ENCODE peak calls at places on chromosomes 4 and X, in four cellular contexts. W is HCT116, K is K562, C is HepG2. S is an unnamed sample.

GRCh38 chr4:120299631-120300030 is 233.0 kb upstream of the MAD2L1 start:
- DNase-seq in W (no peak), C (no peak), K (no peak), S (no peak)

GRCh38 chr4:105057370-105058096 is 89.1 kb upstream of the TET2 start:
- DNase-seq in C (no peak), K (no peak), W (no peak), S (no peak)

GRCh38 chrX:114611018-114611619 is 27.2 kb downstream of the HTR2C start:
- DNase-seq in W (peak; percentile 34), K (peak; percentile 41), C (peak; percentile 3), S (peak; percentile 28)

GRCh38 chr4:128684031-128684430 is 125.5 kb upstream of the JADE1 start:
- DNase-seq in W (no peak), K (no peak), C (no peak), S (no peak)

GRCh38 chrX:10104958-10105658 is 51.7 kb upstream of the CLCN4 start:
- DNase-seq in C (no peak), K (no peak), W (no peak), S (no peak)

GRCh38 chr4:166144607-166145006 is 271.6 kb downstream of the TLL1 start:
- DNase-seq in W (no peak), C (no peak), K (no peak), S (no peak)

GRCh38 chr4:151226004-151226932 is 50.7 kb upstream of the PRSS48 start:
- DNase-seq in C (no peak), K (no peak), W (peak; percentile 24), S (peak; percentile 70)

GRCh38 chr4:142913461-142914030 is 67.4 kb upstream of the INPP4B start:
- DNase-seq in C (no peak), K (no peak), W (no peak), S (no peak)

GRCh38 chr4:124199755-124200154 is 512.8 kb downstream of the ANKRD50 start:
- DNase-seq in K (no peak), C (no peak), W (no peak), S (no peak)

GRCh38 chrX:111318901-111319300 is 48.6 kb upstream of the CAPN6 start:
- DNase-seq in W (no peak), K (no peak), C (no peak), S (no peak)

GRCh38 chr4:74167585-74167984 is 9.7 kb downstream of the MTHFD2L start:
- DNase-seq in W (no peak), K (no peak), C (no peak), S (no peak)

GRCh38 chr4:118280501-118281218 is 72.1 kb downstream of the PRSS12 start:
- DNase-seq in K (peak; percentile 23), C (peak; percentile 74), W (peak; percentile 67), S (peak; percentile 41)

GRCh38 chrX:144327515-144327914 is 443.6 kb downstream of the UBE2NL start:
- DNase-seq in W (no peak), K (no peak), C (no peak), S (no peak)

GRCh38 chrX:128698528-128698927 is 646.3 kb upstream of the ACTRT1 start:
- DNase-seq in C (no peak), K (no peak), W (no peak), S (no peak)

GRCh38 chrX:72133851-72134546 is 2.3 kb upstream of the RTL5 start:
- DNase-seq in C (no peak), K (no peak), W (no peak), S (no peak)

GRCh38 chr4:55754754-55755350 is 64.7 kb upstream of the EXOC1L start:
- DNase-seq in C (no peak), K (no peak), W (peak; percentile 13), S (no peak)

GRCh38 chr4:186190456-186191265 is 706 bp upstream of the CYP4V2 start:
- DNase-seq in K (peak; percentile 56), W (no peak), C (no peak), S (no peak)

GRCh38 chr4:140163029-140163810 is 9.2 kb upstream of the MAML3 start:
- DNase-seq in K (no peak), W (no peak), C (no peak), S (no peak)

GRCh38 chr4:73872331-73873108 is 3.3 kb downstream of the CXCL1 start:
- DNase-seq in C (no peak), K (no peak), W (no peak), S (no peak)

GRCh38 chr4:102061133-102061532 is 270.6 kb downstream of the BANK1 start:
- DNase-seq in W (no peak), K (no peak), C (no peak), S (no peak)

GRCh38 chrX:32087663-32088062 is 1015.8 kb upstream of the FTHL17 start:
- DNase-seq in W (no peak), C (no peak), K (no peak), S (no peak)

GRCh38 chrX:45602151-45602550 is 401.5 kb upstream of the DIPK2B start:
- DNase-seq in W (no peak), K (no peak), C (no peak), S (no peak)

GRCh38 chr4:8940792-8941491 is 69.3 kb upstream of the HMX1 start:
- DNase-seq in K (peak; percentile 19), W (no peak), C (peak; percentile 10), S (no peak)

GRCh38 chrX:72005046-72005445 is 94.4 kb downstream of the NHSL2 start:
- DNase-seq in C (no peak), K (no peak), W (no peak), S (no peak)

GRCh38 chr4:11631416-11631815 is 202.7 kb upstream of the HS3ST1 start:
- DNase-seq in K (no peak), W (no peak), C (no peak), S (no peak)

GRCh38 chr4:74335341-74336019 is 27.2 kb downstream of the EPGN start:
- DNase-seq in W (no peak), C (no peak), K (no peak), S (no peak)

GRCh38 chr4:121789960-121790829 is 10.9 kb upstream of the EXOSC9 start:
- DNase-seq in K (peak; percentile 42), C (no peak), W (no peak), S (no peak)

GRCh38 chrX:72297953-72298730 is 7.6 kb downstream of the CITED1 start:
- DNase-seq in K (no peak), C (peak; percentile 16), W (no peak), S (no peak)

GRCh38 chr4:150192986-150193385 is 114.7 kb downstream of the DCLK2 start:
- DNase-seq in K (no peak), W (no peak), C (no peak), S (no peak)

GRCh38 chr4:136928957-136929411 is 603.3 kb downstream of the PCDH18 start:
- DNase-seq in K (no peak), C (no peak), W (no peak), S (no peak)

GRCh38 chr4:145698507-145698906 is 18.6 kb downstream of the C4orf51 start:
- DNase-seq in W (no peak), C (no peak), K (no peak), S (no peak)

GRCh38 chrX:15293471-15293870 is 22.0 kb downstream of the ASB11 start:
- DNase-seq in C (no peak), K (no peak), W (no peak), S (no peak)

GRCh38 chr4:153513596-153513995 is 47.4 kb downstream of the TMEM131L start:
- DNase-seq in W (peak; percentile 62), C (no peak), K (no peak), S (no peak)

GRCh38 chrX:63661676-63662075 is 123.3 kb downstream of the ARHGEF9 start:
- DNase-seq in W (no peak), K (no peak), C (no peak), S (no peak)

GRCh38 chrX:80420147-80420546 is at the start of gene TENT5D:
- DNase-seq in W (no peak), C (no peak), K (no peak), S (no peak)

GRCh38 chrX:94551831-94552230 is 877.8 kb downstream of the FAM133A start:
- DNase-seq in K (no peak), C (no peak), W (no peak), S (no peak)

GRCh38 chr4:20520901-20521300 is 179.4 kb upstream of the PACRGL start:
- DNase-seq in W (no peak), C (no peak), K (no peak), S (no peak)

GRCh38 chr4:126124817-126125216 is 810.1 kb downstream of the FAT4 start:
- DNase-seq in W (no peak), K (no peak), C (no peak), S (no peak)

GRCh38 chrX:50680990-50681389 is 133.0 kb downstream of the SHROOM4 start:
- DNase-seq in K (no peak), C (no peak), W (no peak), S (no peak)
- H3K27ac ChIP-seq in K (no peak overlapping the region), C (no peak overlapping the region), W (no peak overlapping the region), S (no peak overlapping the region)

GRCh38 chrX:97806238-97806637 is 922.5 kb downstream of the RPA4 start:
- DNase-seq in K (no peak), W (no peak), C (no peak), S (no peak)
- H3K4me3 ChIP-seq in K (no peak overlapping the region), W (no peak overlapping the region), C (no peak overlapping the region), S (no peak overlapping the region)

DNA sequence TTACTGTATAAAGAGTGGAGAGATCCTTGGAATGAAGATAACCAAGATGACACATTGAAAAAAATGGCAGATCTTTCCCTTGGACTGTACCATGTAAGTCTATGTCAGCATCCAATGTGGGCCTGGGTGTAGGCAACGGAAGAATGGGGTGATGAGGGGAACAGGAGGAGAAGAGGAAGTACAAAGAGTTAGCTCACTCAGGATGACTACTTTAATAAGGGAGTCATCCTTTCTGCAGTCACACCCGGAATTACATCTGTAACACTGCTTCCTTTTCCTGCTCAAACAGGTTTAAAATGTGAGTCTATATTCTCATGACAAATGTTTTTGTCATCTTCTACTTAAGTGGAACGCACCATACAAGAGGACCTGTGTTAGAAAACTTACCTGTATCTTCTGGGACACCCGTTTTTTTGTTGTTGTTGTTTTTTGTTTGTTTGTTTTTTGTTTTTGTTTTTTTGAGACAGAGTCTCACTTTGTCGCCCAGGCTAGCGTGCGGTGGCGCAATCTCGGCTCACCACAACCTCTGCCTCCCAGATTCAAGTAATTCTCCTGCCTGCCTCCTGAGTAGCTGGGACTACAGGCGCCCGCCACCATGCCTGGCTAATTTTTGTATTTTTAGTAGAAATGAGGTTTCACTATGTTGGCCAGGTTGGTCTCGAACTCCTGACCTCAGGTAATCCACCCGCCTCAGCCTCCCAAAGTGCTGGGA is 18.0 kb downstream of the HPSE start:
- DNase-seq in C (no peak), W (no peak), K (no peak), S (no peak)
- TF ChIP-seq TCF7L2 in C (no peak), W (no peak), K (no peak), S (no peak)

GRCh38 chrX:134569306-134569705 is 89.0 kb downstream of the PLAC1 start:
- DNase-seq in W (no peak), C (no peak), K (no peak), S (no peak)

GRCh38 chrX:134566506-134566905 is 91.8 kb downstream of the PLAC1 start:
- DNase-seq in K (no peak), C (no peak), W (no peak), S (no peak)

GRCh38 chrX:134570899-134571298 is 87.4 kb downstream of the PLAC1 start:
- DNase-seq in C (no peak), W (no peak), K (no peak), S (no peak)

GRCh38 chrX:134570509-134570846 is 87.8 kb downstream of the PLAC1 start:
- DNase-seq in C (no peak), K (no peak), W (no peak), S (no peak)

DNA sequence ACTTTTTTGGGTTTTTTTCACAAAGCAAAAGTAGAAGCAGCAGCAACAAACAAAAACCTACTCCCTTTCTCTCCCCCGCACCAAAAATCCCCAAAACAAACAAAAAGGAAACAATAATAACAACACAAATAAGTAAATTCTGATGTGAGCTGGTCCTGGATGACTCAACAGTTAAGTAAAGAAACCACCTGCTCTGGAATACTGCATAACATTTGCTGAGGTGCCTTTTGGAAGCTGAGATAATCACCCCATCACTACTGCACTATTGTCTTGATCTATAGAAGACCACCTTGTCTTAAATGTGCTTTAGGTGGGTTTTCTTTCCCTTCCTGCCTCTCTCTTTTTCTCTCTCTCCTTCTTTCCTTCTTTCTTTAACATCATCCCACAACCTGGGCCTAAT is 89.7 kb downstream of the PLAC1 start:
- DNase-seq in C (no peak), K (no peak), W (no peak), S (no peak)
- H3K27ac ChIP-seq in C (no peak overlapping the region), K (peak overlapping the region; percentile 46), W (no peak overlapping the region), S (peak overlapping the region; percentile 53)